ENCODE peak calls at places on chromosome 1, in seven cellular contexts. T, X, Q, O, I, W and E are unnamed samples.

GRCh38 chr1:245898581-245898980 is 608.5 kb downstream of the SMYD3 start:
- DNase-seq in T (no peak), X (no peak), Q (no peak), O (no peak), I (no peak), W (no peak), E (no peak)

GRCh38 chr1:234125283-234125682 is 220.8 kb downstream of the SLC35F3 start:
- DNase-seq in T (no peak), X (peak), Q (peak), O (no peak), I (peak), W (peak), E (no peak)

GRCh38 chr1:228511539-228512445 is 24.6 kb downstream of the RNF187 start:
- DNase-seq in T (no peak), X (no peak), Q (no peak), O (no peak), I (no peak), W (no peak), E (no peak)

GRCh38 chr1:223771814-223772770 is 59.8 kb downstream of the CAPN2 start:
- DNase-seq in T (peak), X (peak), Q (no peak), O (peak), I (peak), W (peak), E (peak)

GRCh38 chr1:196660912-196661311 is 9.1 kb downstream of the CFH start:
- DNase-seq in T (no peak), X (peak), Q (no peak), O (no peak), I (no peak), W (peak), E (peak)

GRCh38 chr1:243529512-243529911 is 273.7 kb downstream of the SDCCAG8 start:
- DNase-seq in T (no peak), X (no peak), Q (no peak), O (no peak), I (no peak), W (no peak), E (no peak)

GRCh38 chr1:204560590-204560989 is 44.4 kb downstream of the MDM4 start:
- DNase-seq in T (no peak), X (peak), Q (no peak), O (no peak), I (peak), W (peak), E (peak)

GRCh38 chr1:28521502-28522164 is 15.8 kb downstream of the RCC1 start:
- DNase-seq in T (no peak), X (no peak), Q (no peak), O (no peak), I (no peak), W (no peak), E (no peak)

GRCh38 chr1:47351305-47351704 is 17.7 kb downstream of the CMPK1 start:
- DNase-seq in T (no peak), X (peak), Q (no peak), O (no peak), I (peak), W (peak), E (peak)

GRCh38 chr1:18895317-18895716 is 7.0 kb downstream of the ALDH4A1 start:
- DNase-seq in T (no peak), X (no peak), Q (no peak), O (no peak), I (no peak), W (no peak), E (no peak)

GRCh38 chr1:55378582-55378981 is 163.4 kb upstream of the USP24 start:
- DNase-seq in T (no peak), X (peak), Q (peak), O (peak), I (peak), W (peak), E (peak)

GRCh38 chr1:235270625-235271024 is 57.4 kb downstream of the ARID4B start:
- DNase-seq in T (no peak), X (peak), Q (no peak), O (no peak), I (peak), W (peak), E (peak)

GRCh38 chr1:206691604-206692003 is 6.9 kb downstream of the MAPKAPK2 start:
- DNase-seq in T (no peak), X (peak), Q (no peak), O (no peak), I (no peak), W (peak), E (peak)